ENCODE peak calls at places on chromosomes 7 and 10, in four cellular contexts. F is COR-L47, W is NCI-H510A, G is transverse colon. D is an unnamed sample.
A peak's percentile ranks its signal among the peaks of the same experiment; 100 is the strongest.

GRCh38 chr7:35697414-35698175 is 2.7 kb upstream of the HERPUD2 start:
- DNase-seq in G (no peak), F (no peak), W (no peak), D (no peak)

GRCh38 chr10:68156373-68157185 is 47.3 kb downstream of the MYPN start:
- DNase-seq in F (no peak), G (peak; percentile 72), W (no peak), D (peak; percentile 5)

GRCh38 chr7:26735976-26736600 is 128.3 kb downstream of the SKAP2 start:
- DNase-seq in W (no peak), F (no peak), G (no peak), D (no peak)

GRCh38 chr7:80859272-80859970 is 59.4 kb downstream of the SEMA3C start:
- DNase-seq in G (peak; percentile 26), W (no peak), F (no peak), D (no peak)

GRCh38 chr7:35839860-35840854 is 39.3 kb downstream of the SEPTIN7 start:
- DNase-seq in W (no peak), F (no peak), G (no peak), D (no peak)

GRCh38 chr7:92835140-92835850 is 1.1 kb downstream of the CDK6 start:
- DNase-seq in W (no peak), F (no peak), G (peak; percentile 75), D (no peak)

GRCh38 chr10:18238875-18239485 is 98.8 kb downstream of the CACNB2 start:
- DNase-seq in G (no peak), W (no peak), F (no peak), D (no peak)

GRCh38 chr10:107163086-107163880 is 1.2 kb downstream of the SORCS1 start:
- DNase-seq in F (no peak), W (no peak), G (no peak), D (no peak)

GRCh38 chr7:47400741-47401206 is 181.1 kb downstream of the TNS3 start:
- DNase-seq in W (no peak), F (no peak), G (peak; percentile 7), D (no peak)

GRCh38 chr10:21047096-21047495 is 150.0 kb upstream of the NEBL start:
- DNase-seq in W (no peak), F (no peak), G (no peak), D (no peak)

GRCh38 chr10:24691113-24691512 is 32.6 kb downstream of the ARHGAP21 start:
- DNase-seq in G (no peak), W (no peak), F (no peak), D (no peak)

GRCh38 chr7:137345799-137346449 is 2.4 kb upstream of the PTN start:
- DNase-seq in G (no peak), W (no peak), F (no peak), D (no peak)

GRCh38 chr7:2619120-2619519 is 12.7 kb upstream of the TTYH3 start:
- DNase-seq in W (no peak), F (no peak), G (no peak), D (no peak)

GRCh38 chr7:134908289-134908688 is 78.0 kb upstream of the AGBL3 start:
- DNase-seq in F (no peak), G (no peak), W (no peak), D (no peak)

GRCh38 chr7:19116121-19117080 is 1.0 kb downstream of the TWIST1 start:
- DNase-seq in W (no peak), G (no peak), F (peak; percentile 42), D (peak; percentile 26)

GRCh38 chr7:77199008-77199966 is at the start of gene FGL2:
- DNase-seq in G (peak; percentile 75), F (peak; percentile 42), W (no peak), D (no peak)

GRCh38 chr10:79136227-79137005 is 67.7 kb downstream of the ZMIZ1 start:
- DNase-seq in W (no peak), F (no peak), G (no peak), D (no peak)

GRCh38 chr7:50331564-50332208 is 27.2 kb downstream of the IKZF1 start:
- DNase-seq in F (no peak), G (no peak), W (no peak), D (no peak)

GRCh38 chr7:108310351-108310750 is 145.9 kb downstream of the NRCAM start:
- DNase-seq in W (no peak), G (no peak), F (no peak), D (no peak)

GRCh38 chr7:33892945-33893344 is 12.4 kb upstream of the BMPER start:
- DNase-seq in W (no peak), F (no peak), G (no peak), D (no peak)

GRCh38 chr10:92240289-92241157 is 50.4 kb downstream of the CPEB3 start:
- DNase-seq in W (peak; percentile 60), G (peak; percentile 78), F (peak; percentile 30), D (peak; percentile 61)

GRCh38 chr7:48052748-48053147 is 17.4 kb downstream of the C7orf57 start:
- DNase-seq in G (no peak), W (no peak), F (no peak), D (no peak)

GRCh38 chr10:35329520-35329919 is 6.8 kb upstream of the CCNY start:
- DNase-seq in G (no peak), W (no peak), F (no peak), D (no peak)

GRCh38 chr10:103415581-103415980 is 19.2 kb downstream of the PDCD11 start:
- DNase-seq in F (no peak), G (no peak), W (no peak), D (no peak)

GRCh38 chr10:62451606-62451965 is 77.4 kb downstream of the ZNF365 start:
- DNase-seq in F (no peak), W (no peak), G (no peak), D (no peak)

GRCh38 chr7:136000288-136000913 is 23.2 kb upstream of the MTPN start:
- DNase-seq in W (no peak), G (no peak), F (no peak), D (no peak)

GRCh38 chr10:47412869-47413268 is 28.8 kb upstream of the ZNF488 start:
- DNase-seq in F (no peak), G (no peak), W (no peak), D (no peak)

GRCh38 chr10:63593576-63593975 is 72.4 kb downstream of the REEP3 start:
- DNase-seq in G (no peak), W (no peak), F (no peak), D (no peak)

GRCh38 chr10:131820626-131821025 is 80.2 kb upstream of the PPP2R2D start:
- DNase-seq in F (no peak), W (no peak), G (no peak), D (no peak)

GRCh38 chr7:67723591-67723990 is 727.0 kb downstream of the TYW1 start:
- DNase-seq in F (no peak), W (no peak), G (no peak), D (no peak)

GRCh38 chr7:56537952-56538351 is 421.7 kb upstream of the NUPR2 start:
- DNase-seq in W (no peak), F (peak; percentile 27), G (no peak), D (peak; percentile 16)

GRCh38 chr7:151342811-151343210 is 1.2 kb downstream of the NUB1 start:
- DNase-seq in W (no peak), G (no peak), F (no peak), D (no peak)

GRCh38 chr10:73044378-73045285 is 52.0 kb downstream of the P4HA1 start:
- DNase-seq in G (no peak), F (no peak), W (no peak), D (no peak)

GRCh38 chr7:25118048-25118753 is 6.9 kb downstream of the CYCS start:
- DNase-seq in G (no peak), F (no peak), W (no peak), D (no peak)

GRCh38 chr7:157682064-157682945 is 345.5 kb downstream of the DNAJB6 start:
- DNase-seq in W (no peak), G (no peak), F (no peak), D (no peak)

GRCh38 chr10:13853854-13854253 is 267.1 kb downstream of the PRPF18 start:
- DNase-seq in W (no peak), F (no peak), G (no peak), D (no peak)

GRCh38 chr10:48634198-48634983 is 29.5 kb upstream of the ARHGAP22 start:
- DNase-seq in G (peak; percentile 56), F (no peak), W (no peak), D (no peak)

D was measured in NCI-H774.